ENCODE peak calls at places on chromosomes 7 and 10, in nine cellular contexts. U is T follicular helper cell; L is Kasumi-1; M is activated CD4-positive, alpha-beta T cell treated with anti-CD3 and anti-CD28 coated beads for 4 hours; O is DMS 273 treated with DMSO at 0.1 percent for 48 hours; B is effector CD4-positive, alpha-beta T cell; D is BJ; X is NCI-H1092; Z is caudate nucleus. Y is an unnamed sample.

GRCh38 chr7:101823086-101823485 is 5.7 kb downstream of the CUX1 start:
- DNase-seq in L (no peak), Z (no peak), O (no peak), M (no peak), D (no peak), U (no peak), X (no peak), B (no peak), Y (no peak)

GRCh38 chr7:155471728-155472127 is 13.8 kb downstream of the EN2 start:
- DNase-seq in X (no peak), D (no peak), M (no peak), Z (no peak), L (no peak), O (no peak), B (no peak), U (no peak), Y (no peak)

GRCh38 chr10:58399410-58399809 is 14.2 kb downstream of the TFAM start:
- DNase-seq in Z (no peak), D (no peak), L (no peak), O (no peak), M (no peak), X (no peak), U (no peak), B (no peak), Y (no peak)

GRCh38 chr10:112678581-112678980 is 231.6 kb downstream of the VTI1A start:
- DNase-seq in D (no peak), B (no peak), U (no peak), M (no peak), X (no peak), Z (no peak), L (no peak), O (no peak), Y (no peak)

GRCh38 chr7:155066417-155066950 is 3.6 kb upstream of the HTR5A start:
- DNase-seq in Z (no peak), O (peak), L (no peak), U (no peak), M (no peak), D (peak), B (no peak), X (peak), Y (peak)

GRCh38 chr7:92461027-92462003 is 14.0 kb downstream of the GATAD1 start:
- DNase-seq in L (peak), U (no peak), M (no peak), Z (no peak), D (no peak), B (no peak), O (peak), X (peak), Y (no peak)

GRCh38 chr10:7687228-7687907 is 15.7 kb upstream of the ITIH2 start:
- DNase-seq in M (peak), U (peak), D (peak), Z (peak), L (peak), X (peak), B (peak), O (peak), Y (peak)

GRCh38 chr7:78437118-78437517 is 638.5 kb downstream of the PHTF2 start:
- DNase-seq in Z (no peak), L (no peak), X (no peak), M (no peak), O (no peak), B (no peak), U (no peak), D (peak), Y (peak)

GRCh38 chr7:111638048-111638447 is 75.8 kb upstream of the IMMP2L start:
- DNase-seq in L (no peak), M (no peak), O (peak), X (no peak), Z (no peak), U (no peak), D (no peak), B (no peak), Y (no peak)

GRCh38 chr10:118721005-118721876 is 33.5 kb downstream of the CACUL1 start:
- DNase-seq in Z (no peak), L (peak), M (peak), D (no peak), B (peak), O (peak), U (peak), X (peak), Y (peak)

GRCh38 chr7:37050801-37051200 is 326.5 kb upstream of the AOAH start:
- DNase-seq in D (no peak), B (no peak), L (no peak), M (no peak), O (no peak), Z (no peak), X (no peak), U (no peak), Y (no peak)

GRCh38 chr7:101120315-101120714 is 6.6 kb upstream of the SERPINE1 start:
- DNase-seq in Z (no peak), D (no peak), U (no peak), O (no peak), M (no peak), X (no peak), L (no peak), B (no peak), Y (no peak)

GRCh38 chr10:16904619-16905018 is 87.4 kb upstream of the RSU1 start:
- DNase-seq in L (peak), D (peak), U (no peak), M (no peak), O (no peak), B (no peak), X (no peak), Z (no peak), Y (no peak)

GRCh38 chr10:96130326-96130758 is 245 bp downstream of the ZNF518A start:
- DNase-seq in X (peak), B (peak), O (peak), D (peak), M (peak), L (peak), Z (peak), U (peak), Y (no peak)

GRCh38 chr10:99782447-99783286 is at the start of gene ABCC2:
- DNase-seq in D (no peak), U (no peak), X (no peak), L (no peak), O (no peak), M (no peak), B (no peak), Z (no peak), Y (no peak)

GRCh38 chr10:6763417-6763816 is 183.3 kb upstream of the PRKCQ start:
- DNase-seq in U (no peak), X (no peak), M (no peak), D (no peak), L (no peak), Z (no peak), B (no peak), O (no peak), Y (no peak)

GRCh38 chr7:101068401-101068800 is 16.9 kb upstream of the TRIM56 start:
- DNase-seq in X (no peak), L (no peak), M (no peak), U (no peak), B (no peak), D (no peak), O (no peak), Z (no peak), Y (no peak)

GRCh38 chr7:136405931-136406777 is 429.0 kb upstream of the MTPN start:
- DNase-seq in M (no peak), L (peak), D (peak), X (peak), U (no peak), Z (no peak), B (no peak), O (peak), Y (peak)

GRCh38 chr10:75593690-75594556 is 162.5 kb downstream of the LRMDA start:
- DNase-seq in U (no peak), X (no peak), M (no peak), L (no peak), Z (no peak), B (no peak), O (no peak), D (no peak), Y (no peak)

GRCh38 chr7:999149-999883 is 16.3 kb downstream of the CYP2W1 start:
- DNase-seq in D (no peak), M (no peak), O (no peak), U (no peak), B (no peak), Z (no peak), L (no peak), X (no peak), Y (no peak)

GRCh38 chr10:72223743-72224101 is 7.6 kb upstream of the ASCC1 start:
- DNase-seq in Z (no peak), L (no peak), M (no peak), D (no peak), X (no peak), O (no peak), U (no peak), B (no peak), Y (no peak)

GRCh38 chr10:119754085-119754484 is 28.2 kb downstream of the INPP5F start:
- DNase-seq in Z (no peak), X (no peak), U (no peak), B (no peak), D (no peak), L (no peak), O (no peak), M (no peak), Y (no peak)

GRCh38 chr7:85022064-85022697 is 164.7 kb downstream of the SEMA3D start:
- DNase-seq in D (no peak), L (no peak), B (no peak), U (no peak), M (no peak), O (no peak), X (no peak), Z (no peak), Y (no peak)

GRCh38 chr10:95447733-95448132 is 113.4 kb downstream of the SORBS1 start:
- DNase-seq in Z (no peak), M (no peak), U (no peak), D (no peak), L (no peak), X (peak), B (no peak), O (no peak), Y (no peak)

GRCh38 chr10:31774928-31775668 is 153.5 kb downstream of the ARHGAP12 start:
- DNase-seq in D (no peak), U (no peak), O (no peak), B (no peak), M (no peak), L (no peak), X (no peak), Z (no peak), Y (no peak)

GRCh38 chr10:33174674-33175073 is 159.8 kb downstream of the NRP1 start:
- DNase-seq in X (no peak), D (no peak), B (no peak), M (no peak), O (no peak), L (no peak), Z (no peak), U (no peak), Y (no peak)

GRCh38 chr7:7552199-7552598 is 14.5 kb upstream of the MIOS start:
- DNase-seq in X (no peak), Z (no peak), L (no peak), M (no peak), D (no peak), U (no peak), O (no peak), B (no peak), Y (no peak)

GRCh38 chr10:35795131-35795819 is 153.2 kb upstream of the FZD8 start:
- DNase-seq in Z (no peak), X (peak), D (no peak), M (no peak), L (peak), U (no peak), B (no peak), O (no peak), Y (no peak)

GRCh38 chr7:13262929-13263530 is 575.6 kb downstream of the ARL4A start:
- DNase-seq in X (peak), O (peak), D (no peak), L (peak), Z (no peak), M (no peak), U (no peak), B (no peak), Y (no peak)

GRCh38 chr10:129032626-129033353 is 434.3 kb upstream of the MGMT start:
- DNase-seq in D (no peak), B (no peak), Z (no peak), U (no peak), O (no peak), L (no peak), M (no peak), X (no peak), Y (no peak)

GRCh38 chr10:70078329-70078728 is 25.7 kb downstream of the MACROH2A2 start:
- DNase-seq in L (no peak), B (no peak), D (no peak), M (no peak), O (no peak), Z (no peak), U (no peak), X (no peak), Y (no peak)